ENCODE peak calls at places on chromosomes 6 and 20, in six cellular contexts. F is AG04450, G is A549, Q is cardiac muscle cell, V is RWPE2, M is lung. L is an unnamed sample.

GRCh38 chr6:116215414-116215813 is 38.5 kb downstream of the TSPYL4 start:
- DNase-seq in G (no peak), Q (no peak), F (no peak), V (no peak), M (no peak), L (no peak)

GRCh38 chr6:41604006-41604405 is 34.3 kb upstream of the MDFI start:
- DNase-seq in V (peak; percentile 23), F (no peak), G (no peak), Q (no peak), M (no peak), L (no peak)

GRCh38 chr6:159463440-159463839 is 229.6 kb downstream of the SOD2 start:
- DNase-seq in G (peak; percentile 5), M (no peak), V (no peak), Q (no peak), F (no peak), L (peak; percentile 9)

GRCh38 chr6:16697437-16698162 is 63.7 kb downstream of the ATXN1 start:
- DNase-seq in Q (no peak), F (no peak), V (no peak), G (no peak), M (no peak), L (peak; percentile 39)

GRCh38 chr6:92888316-92888715 is 531.0 kb downstream of the EPHA7 start:
- DNase-seq in F (no peak), G (no peak), Q (no peak), M (no peak), V (no peak), L (no peak)

GRCh38 chr20:5078399-5078958 is 41.3 kb downstream of the PCNA start:
- DNase-seq in M (peak; percentile 74), G (peak; percentile 70), V (no peak), F (no peak), Q (no peak), L (peak; percentile 25)

GRCh38 chr20:14193443-14193842 is 144.0 kb downstream of the FLRT3 start:
- DNase-seq in G (peak; percentile 9), F (no peak), M (no peak), Q (no peak), V (no peak), L (no peak)

GRCh38 chr20:16434087-16434664 is 139.1 kb downstream of the KIF16B start:
- DNase-seq in V (no peak), Q (peak; percentile 54), G (peak; percentile 74), M (peak; percentile 29), F (no peak), L (peak; percentile 10)

GRCh38 chr6:7697820-7698623 is 27.9 kb upstream of the BMP6 start:
- DNase-seq in G (peak; percentile 96), Q (no peak), M (peak; percentile 59), F (peak; percentile 78), V (no peak), L (peak; percentile 89)

GRCh38 chr6:25512560-25512959 is 139.5 kb upstream of the SCGN start:
- DNase-seq in V (no peak), F (no peak), G (no peak), M (no peak), Q (no peak), L (no peak)

GRCh38 chr20:5080384-5080877 is 39.3 kb downstream of the PCNA start:
- DNase-seq in G (peak; percentile 70), F (no peak), M (peak; percentile 70), V (no peak), Q (no peak), L (peak; percentile 89)

GRCh38 chr6:121314407-121315112 is 19.7 kb downstream of the TBC1D32 start:
- DNase-seq in V (no peak), G (no peak), F (no peak), M (no peak), Q (no peak), L (no peak)

GRCh38 chr6:44456966-44457292 is 69.4 kb downstream of the CDC5L start:
- DNase-seq in G (no peak), F (no peak), V (no peak), Q (no peak), M (no peak), L (no peak)

GRCh38 chr6:44989391-44989790 is 338.7 kb upstream of the RUNX2 start:
- DNase-seq in Q (no peak), F (no peak), G (no peak), V (no peak), M (no peak), L (no peak)

GRCh38 chr20:830011-830521 is 3.4 kb upstream of the FAM110A start:
- DNase-seq in F (no peak), V (no peak), Q (no peak), G (no peak), M (no peak), L (peak; percentile 96)

GRCh38 chr20:58691773-58692578 is 624 bp upstream of the NPEPL1 start:
- DNase-seq in G (no peak), M (peak; percentile 58), Q (no peak), F (no peak), V (peak; percentile 82), L (peak; percentile 36)

GRCh38 chr6:19838442-19839236 is 1.5 kb downstream of the ID4 start:
- DNase-seq in M (peak; percentile 79), Q (peak; percentile 53), G (peak; percentile 27), V (no peak), F (no peak), L (peak; percentile 21)

GRCh38 chr20:38880952-38881735 is 45.1 kb upstream of the FAM83D start:
- DNase-seq in F (no peak), G (no peak), Q (no peak), V (peak; percentile 78), M (no peak), L (no peak)

DNA sequence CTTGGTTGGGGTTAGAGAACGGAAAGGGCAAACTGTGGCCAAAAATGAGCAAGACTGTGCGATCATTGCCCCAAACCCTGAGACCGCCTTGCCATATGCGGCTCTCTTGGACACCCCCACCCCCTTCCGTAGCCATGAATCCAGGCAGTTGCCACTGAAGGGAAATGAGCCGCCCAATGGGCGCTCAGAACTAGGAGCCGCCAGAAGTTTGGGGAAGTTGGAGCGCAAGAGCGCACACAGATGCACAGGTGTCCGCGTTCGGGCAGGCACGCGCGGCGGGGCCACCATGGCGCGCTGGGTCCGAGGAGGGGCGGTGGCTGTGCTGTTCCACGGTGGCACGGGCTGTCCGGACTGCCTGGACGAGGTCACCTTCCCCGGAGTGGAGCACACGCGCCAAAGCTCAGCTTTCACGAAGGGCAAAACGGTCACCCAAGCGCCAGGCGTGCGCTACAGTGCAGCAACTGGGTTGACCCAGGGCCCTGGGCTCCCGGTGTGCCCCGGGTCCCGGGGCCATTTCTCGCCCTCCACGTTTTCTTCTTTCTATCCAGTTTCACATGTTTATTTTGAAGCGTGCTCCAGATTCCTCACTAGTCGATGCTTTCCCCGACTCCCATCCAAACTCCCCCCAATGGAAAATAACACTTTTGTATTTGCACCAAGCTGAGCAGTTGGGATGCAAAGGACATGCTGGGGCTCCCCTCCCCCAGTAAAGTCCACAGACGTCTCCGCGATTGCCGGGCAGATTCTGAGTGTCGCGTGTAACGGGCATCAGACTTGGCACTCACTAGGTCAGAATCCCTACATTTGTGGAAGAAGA is 903 bp upstream of the PDE10A start:
- DNase-seq in V (no peak), F (no peak), G (peak; percentile 28), M (no peak), Q (peak; percentile 29), L (peak; percentile 4)
- H3K4me3 ChIP-seq in V (no peak overlapping the region), F (peak overlapping the region; percentile 17), G (peak overlapping the region; percentile 69), M (no peak overlapping the region), Q (peak overlapping the region; percentile 70), L (peak overlapping the region; percentile 34)

GRCh38 chr6:136607932-136608772 is 57.9 kb upstream of the MAP7 start:
- DNase-seq in G (peak; percentile 70), V (no peak), Q (peak; percentile 63), M (peak; percentile 77), F (no peak), L (peak; percentile 43)
- TF ChIP-seq CTCF in G (peak; percentile 49), V (peak; percentile 54), Q (peak; percentile 91), M (peak; percentile 63), F (peak; percentile 78), L (peak; percentile 79)

GRCh38 chr20:3894796-3895195 is 5.6 kb downstream of the PANK2 start:
- DNase-seq in V (no peak), F (no peak), G (no peak), M (no peak), Q (no peak), L (no peak)

GRCh38 chr20:3900187-3900604 is 11.0 kb downstream of the PANK2 start:
- DNase-seq in V (no peak), G (no peak), M (no peak), F (no peak), Q (no peak), L (no peak)

GRCh38 chr20:3896302-3896701 is 7.1 kb downstream of the PANK2 start:
- DNase-seq in G (no peak), F (no peak), Q (no peak), V (no peak), M (no peak), L (peak; percentile 59)

GRCh38 chr20:3898639-3899038 is 9.5 kb downstream of the PANK2 start:
- DNase-seq in F (no peak), Q (no peak), V (no peak), M (no peak), G (no peak), L (no peak)

GRCh38 chr20:3896853-3897252 is 7.7 kb downstream of the PANK2 start:
- DNase-seq in Q (no peak), V (no peak), M (no peak), F (no peak), G (no peak), L (no peak)
- H3K4me3 ChIP-seq in Q (no peak overlapping the region), V (no peak overlapping the region), M (no peak overlapping the region), F (no peak overlapping the region), G (no peak overlapping the region), L (no peak overlapping the region)

GRCh38 chr6:112882381-112882780 is 535.3 kb downstream of the RFPL4B start:
- DNase-seq in G (no peak), M (no peak), Q (no peak), V (no peak), F (no peak), L (no peak)

GRCh38 chr6:112881027-112881426 is 533.9 kb downstream of the RFPL4B start:
- DNase-seq in F (peak; percentile 29), G (no peak), Q (no peak), M (no peak), V (no peak), L (peak; percentile 43)

GRCh38 chr6:112881828-112882227 is 534.7 kb downstream of the RFPL4B start:
- DNase-seq in Q (no peak), M (no peak), F (no peak), G (no peak), V (no peak), L (peak; percentile 66)

GRCh38 chr6:112879920-112880413 is 532.8 kb downstream of the RFPL4B start:
- DNase-seq in F (no peak), Q (no peak), M (peak; percentile 40), V (peak; percentile 39), G (peak; percentile 5), L (peak; percentile 6)

DNA sequence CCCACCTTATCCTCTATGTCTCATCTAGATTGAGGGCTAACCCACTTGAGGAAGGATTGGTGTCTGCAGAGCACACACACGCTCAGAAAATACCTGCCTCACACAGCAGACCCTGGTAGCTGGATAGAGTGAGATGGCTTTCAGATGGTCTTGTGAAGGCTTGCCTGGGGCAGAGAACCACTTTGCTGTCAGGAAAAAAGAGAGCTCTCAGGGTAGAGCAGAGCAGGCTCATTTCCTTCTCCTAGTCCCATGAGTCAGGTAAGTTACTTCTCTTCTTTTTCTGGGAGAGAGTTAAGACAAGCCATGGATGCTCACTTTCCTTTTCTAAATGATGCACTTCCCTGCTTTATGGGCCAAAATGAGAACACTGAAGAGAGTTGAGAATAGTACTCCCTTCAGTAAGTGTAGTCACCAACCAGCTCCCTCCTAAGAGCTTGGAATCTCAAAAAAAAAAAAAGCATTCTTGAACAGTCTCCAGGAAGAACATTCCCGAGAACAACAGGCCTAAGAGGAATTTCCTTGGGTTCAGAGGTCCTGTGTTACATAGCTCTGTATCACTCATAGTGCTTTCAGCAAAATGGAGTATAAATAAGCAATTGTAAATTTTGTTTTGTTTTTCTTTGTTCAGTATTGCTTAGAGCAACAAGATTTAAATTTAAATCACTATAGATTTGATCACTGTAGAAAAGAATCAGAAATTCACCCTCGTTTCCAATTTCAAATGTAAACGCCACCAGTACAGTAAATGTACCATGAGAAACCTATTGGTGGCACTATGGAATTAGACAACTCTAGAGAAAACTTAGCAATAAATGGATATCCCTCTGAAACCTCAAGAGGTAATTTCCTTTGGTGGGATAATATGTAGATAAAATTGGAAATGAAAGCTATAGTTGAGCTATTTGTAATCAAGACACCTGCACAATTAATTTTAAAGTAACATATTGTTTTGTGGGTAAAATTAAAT is 530.3 kb downstream of the RFPL4B start:
- DNase-seq in G (peak; percentile 2), V (no peak), M (no peak), F (peak; percentile 77), Q (no peak), L (peak; percentile 94)
- TF ChIP-seq CTCF in G (no peak), V (peak; percentile 32), M (no peak), F (peak; percentile 30), Q (peak; percentile 29), L (peak; percentile 33)

L was measured in AG10803.